ENCODE peak calls at places on chromosomes 13 and 19, in six cellular contexts. G is endothelial cell of umbilical vein, M is A549, W is HepG2, V is K562, Q is H1. X is an unnamed sample.

GRCh38 chr13:113413178-113413897 is 40.0 kb downstream of the ADPRHL1 start:
- DNase-seq in V (no peak), Q (no peak), W (no peak), M (no peak), G (no peak), X (no peak)

GRCh38 chr19:16871870-16872269 is 16.9 kb upstream of the F2RL3 start:
- DNase-seq in W (no peak), Q (no peak), M (no peak), V (no peak), G (peak), X (no peak)

GRCh38 chr13:110616103-110617101 is 1.1 kb downstream of the NAXD start:
- DNase-seq in M (peak), G (peak), V (peak), W (peak), Q (peak), X (peak)

GRCh38 chr19:9936151-9937000 is at the start of gene OLFM2:
- DNase-seq in V (peak), Q (peak), M (no peak), W (no peak), G (no peak), X (peak)

GRCh38 chr13:84570831-84571230 is 688.6 kb upstream of the SLITRK1 start:
- DNase-seq in Q (no peak), V (no peak), W (no peak), G (no peak), M (no peak), X (no peak)

GRCh38 chr13:76791290-76791664 is 94.9 kb downstream of the KCTD12 start:
- DNase-seq in W (no peak), V (no peak), M (no peak), G (no peak), Q (no peak), X (no peak)

GRCh38 chr19:406121-406711 is 2.7 kb downstream of the C2CD4C start:
- DNase-seq in M (no peak), G (no peak), W (no peak), Q (peak), V (no peak), X (no peak)

GRCh38 chr19:45958763-45959516 is 14.7 kb downstream of the NOVA2 start:
- DNase-seq in W (no peak), Q (no peak), M (no peak), V (no peak), G (no peak), X (no peak)

GRCh38 chr13:110455941-110456340 is 105.6 kb downstream of the RAB20 start:
- DNase-seq in Q (peak), M (peak), W (peak), V (peak), G (peak), X (peak)

GRCh38 chr19:15589760-15590451 is 25.1 kb upstream of the CYP4F8 start:
- DNase-seq in G (no peak), Q (no peak), M (no peak), V (no peak), W (no peak), X (no peak)

GRCh38 chr19:20912973-20913372 is 10.1 kb upstream of the ZNF85 start:
- DNase-seq in G (no peak), M (no peak), W (no peak), V (no peak), Q (no peak), X (no peak)

GRCh38 chr19:7533281-7533819 is 2.2 kb upstream of the PNPLA6 start:
- DNase-seq in Q (peak), M (no peak), W (no peak), G (peak), V (no peak), X (peak)

GRCh38 chr13:75761373-75761772 is 125.2 kb downstream of the LMO7 start:
- DNase-seq in M (no peak), V (no peak), W (no peak), Q (no peak), G (no peak), X (no peak)
- TF ChIP-seq JUN in M (no peak), V (no peak), W (no peak), Q (no peak), G (no peak), X (no peak)

GRCh38 chr13:34545461-34545860 is 396.6 kb upstream of the NBEA start:
- DNase-seq in G (no peak), W (no peak), M (no peak), Q (no peak), V (no peak), X (no peak)
- TF ChIP-seq JUN in G (no peak), W (no peak), M (no peak), Q (no peak), V (no peak), X (no peak)

GRCh38 chr19:34330116-34330515 is 34.9 kb upstream of the GPI start:
- DNase-seq in Q (no peak), W (no peak), V (no peak), G (no peak), M (no peak), X (no peak)
- TF ChIP-seq JUN in Q (no peak), W (no peak), V (no peak), G (no peak), M (no peak), X (no peak)

GRCh38 chr13:99985243-99985874 is 3.8 kb downstream of the ZIC2 start:
- DNase-seq in M (no peak), Q (no peak), G (no peak), V (no peak), W (no peak), X (peak)

GRCh38 chr13:99984463-99985242 is 3.1 kb downstream of the ZIC2 start:
- DNase-seq in V (no peak), W (no peak), Q (peak), M (no peak), G (no peak), X (peak)

GRCh38 chr13:99987180-99988047 is 5.8 kb downstream of the ZIC2 start:
- DNase-seq in W (no peak), G (no peak), M (no peak), Q (peak), V (no peak), X (peak)

GRCh38 chr13:99986751-99987150 is 5.2 kb downstream of the ZIC2 start:
- DNase-seq in G (no peak), V (no peak), W (no peak), Q (peak), M (no peak), X (no peak)

DNA sequence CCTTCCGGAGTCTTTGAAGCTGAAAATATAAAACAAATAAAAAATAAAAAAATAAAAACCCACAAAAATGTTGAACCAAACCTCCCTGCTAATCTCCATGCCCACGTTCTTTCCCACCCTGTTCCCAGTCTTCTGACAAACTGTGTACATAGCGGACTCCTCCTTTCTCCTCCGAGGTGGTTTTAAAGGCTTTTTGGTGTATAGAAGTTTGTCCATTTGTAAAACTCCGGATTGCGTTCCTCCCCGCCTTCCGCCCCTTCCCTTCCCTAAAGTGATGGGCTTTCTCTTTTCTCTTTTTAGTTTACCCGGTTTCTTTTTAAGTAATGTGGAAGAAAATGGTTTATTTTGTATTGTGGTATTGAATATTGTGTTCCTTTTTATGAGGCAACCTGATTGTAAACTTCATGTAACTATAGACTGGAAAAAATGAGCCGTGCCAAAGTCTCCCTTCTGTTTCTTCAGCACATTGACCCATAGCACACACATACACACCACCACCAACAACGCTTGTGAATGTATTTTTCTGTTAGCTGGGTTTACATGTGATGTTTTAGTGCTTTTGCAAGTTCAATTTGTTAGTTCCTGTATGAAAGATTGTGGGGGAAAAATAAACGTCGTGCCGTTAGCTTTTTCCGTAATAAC is 4.4 kb downstream of the ZIC2 start:
- DNase-seq in M (no peak), V (no peak), Q (peak), G (no peak), W (no peak), X (no peak)
- TF ChIP-seq JUN in M (no peak), V (no peak), Q (no peak), G (no peak), W (no peak), X (no peak)

GRCh38 chr19:55402509-55402908 is 5.1 kb downstream of the UBE2S start:
- DNase-seq in M (no peak), V (no peak), Q (no peak), G (no peak), W (no peak), X (no peak)
- TF ChIP-seq JUN in M (peak), V (no peak), Q (no peak), G (no peak), W (no peak), X (no peak)